ENCODE peak calls at places on chromosomes 13 and 19, in five cellular contexts. One of them, this sample, is unnamed.

GRCh38 chr13:25377244-25377962 is 5.6 kb downstream of the ATP8A2 start:
- DNase-seq in body of pancreas: no peak
- DNase-seq in IMR-90: no peak
- DNase-seq in psoas muscle: no peak
- DNase-seq in endothelial cell: no peak
- DNase-seq in this sample: no peak

GRCh38 chr13:42272115-42272756 is at the start of gene AKAP11:
- DNase-seq in body of pancreas: peak; percentile 43
- DNase-seq in IMR-90: peak; percentile 28
- DNase-seq in psoas muscle: peak; percentile 72
- DNase-seq in endothelial cell: peak; percentile 61
- DNase-seq in this sample: peak; percentile 2

GRCh38 chr13:34913040-34913439 is 29.0 kb upstream of the NBEA start:
- DNase-seq in body of pancreas: no peak
- DNase-seq in IMR-90: no peak
- DNase-seq in psoas muscle: no peak
- DNase-seq in endothelial cell: peak; percentile 52
- DNase-seq in this sample: no peak

GRCh38 chr19:1000095-1000494 is at the start of gene GRIN3B:
- DNase-seq in body of pancreas: peak; percentile 66
- DNase-seq in IMR-90: peak; percentile 40
- DNase-seq in psoas muscle: peak; percentile 76
- DNase-seq in endothelial cell: peak; percentile 78
- DNase-seq in this sample: no peak

GRCh38 chr13:113643593-113643992 is 14.4 kb downstream of the ATP4B start:
- DNase-seq in body of pancreas: no peak
- DNase-seq in IMR-90: no peak
- DNase-seq in psoas muscle: no peak
- DNase-seq in endothelial cell: no peak
- DNase-seq in this sample: no peak

GRCh38 chr13:74662895-74663294 is 528.7 kb upstream of the KLF12 start:
- DNase-seq in body of pancreas: peak; percentile 17
- DNase-seq in IMR-90: no peak
- DNase-seq in psoas muscle: no peak
- DNase-seq in endothelial cell: no peak
- DNase-seq in this sample: no peak

GRCh38 chr13:100506600-100507422 is 81.8 kb downstream of the GGACT start:
- DNase-seq in body of pancreas: no peak
- DNase-seq in IMR-90: no peak
- DNase-seq in psoas muscle: no peak
- DNase-seq in endothelial cell: no peak
- DNase-seq in this sample: no peak

GRCh38 chr19:11111771-11112144 is 22.5 kb downstream of the LDLR start:
- DNase-seq in body of pancreas: no peak
- DNase-seq in IMR-90: no peak
- DNase-seq in psoas muscle: no peak
- DNase-seq in endothelial cell: no peak
- DNase-seq in this sample: no peak

GRCh38 chr19:40713939-40714338 is 2.7 kb downstream of the COQ8B start:
- DNase-seq in body of pancreas: no peak
- DNase-seq in IMR-90: no peak
- DNase-seq in psoas muscle: no peak
- DNase-seq in endothelial cell: no peak
- DNase-seq in this sample: no peak

GRCh38 chr13:48181482-48182145 is 51.4 kb upstream of the ITM2B start:
- DNase-seq in body of pancreas: no peak
- DNase-seq in IMR-90: no peak
- DNase-seq in psoas muscle: no peak
- DNase-seq in endothelial cell: no peak
- DNase-seq in this sample: no peak

GRCh38 chr19:41696402-41697197 is 8.5 kb upstream of the CEACAM7 start:
- DNase-seq in body of pancreas: no peak
- DNase-seq in IMR-90: no peak
- DNase-seq in psoas muscle: no peak
- DNase-seq in endothelial cell: peak; percentile 66
- DNase-seq in this sample: no peak

GRCh38 chr19:51123381-51124186 is 1.1 kb upstream of the SIGLEC9 start:
- DNase-seq in body of pancreas: no peak
- DNase-seq in IMR-90: no peak
- DNase-seq in psoas muscle: no peak
- DNase-seq in endothelial cell: no peak
- DNase-seq in this sample: peak; percentile 36

GRCh38 chr13:33524086-33524485 is 238.5 kb upstream of the STARD13 start:
- DNase-seq in body of pancreas: peak; percentile 18
- DNase-seq in IMR-90: peak; percentile 92
- DNase-seq in psoas muscle: no peak
- DNase-seq in endothelial cell: no peak
- DNase-seq in this sample: no peak

GRCh38 chr13:47672982-47673670 is 327.9 kb downstream of the SUCLA2 start:
- DNase-seq in body of pancreas: no peak
- DNase-seq in IMR-90: peak; percentile 93
- DNase-seq in psoas muscle: no peak
- DNase-seq in endothelial cell: no peak
- DNase-seq in this sample: peak; percentile 2

GRCh38 chr13:110023729-110024645 is 237.6 kb upstream of the IRS2 start:
- DNase-seq in body of pancreas: peak; percentile 39
- DNase-seq in IMR-90: peak; percentile 68
- DNase-seq in psoas muscle: peak; percentile 61
- DNase-seq in endothelial cell: peak; percentile 26
- DNase-seq in this sample: peak; percentile 39

GRCh38 chr13:45925151-45925550 is 73.6 kb upstream of the SIAH3 start:
- DNase-seq in body of pancreas: no peak
- DNase-seq in IMR-90: no peak
- DNase-seq in psoas muscle: no peak
- DNase-seq in endothelial cell: no peak
- DNase-seq in this sample: no peak

GRCh38 chr19:9431475-9431874 is 3.9 kb downstream of the ZNF266 start:
- DNase-seq in body of pancreas: no peak
- DNase-seq in IMR-90: peak; percentile 29
- DNase-seq in psoas muscle: no peak
- DNase-seq in endothelial cell: peak; percentile 18
- DNase-seq in this sample: no peak

GRCh38 chr13:84445776-84446175 is 563.5 kb upstream of the SLITRK1 start:
- DNase-seq in body of pancreas: no peak
- DNase-seq in IMR-90: peak; percentile 71
- DNase-seq in psoas muscle: no peak
- DNase-seq in endothelial cell: no peak
- DNase-seq in this sample: no peak

GRCh38 chr19:2589441-2589840 is 113.1 kb downstream of the GNG7 start:
- DNase-seq in body of pancreas: no peak
- DNase-seq in IMR-90: no peak
- DNase-seq in psoas muscle: no peak
- DNase-seq in endothelial cell: no peak
- DNase-seq in this sample: no peak

GRCh38 chr19:34274827-34275625 is 20.7 kb downstream of the GARRE1 start:
- DNase-seq in body of pancreas: no peak
- DNase-seq in IMR-90: peak; percentile 96
- DNase-seq in psoas muscle: no peak
- DNase-seq in endothelial cell: no peak
- DNase-seq in this sample: no peak

DNA sequence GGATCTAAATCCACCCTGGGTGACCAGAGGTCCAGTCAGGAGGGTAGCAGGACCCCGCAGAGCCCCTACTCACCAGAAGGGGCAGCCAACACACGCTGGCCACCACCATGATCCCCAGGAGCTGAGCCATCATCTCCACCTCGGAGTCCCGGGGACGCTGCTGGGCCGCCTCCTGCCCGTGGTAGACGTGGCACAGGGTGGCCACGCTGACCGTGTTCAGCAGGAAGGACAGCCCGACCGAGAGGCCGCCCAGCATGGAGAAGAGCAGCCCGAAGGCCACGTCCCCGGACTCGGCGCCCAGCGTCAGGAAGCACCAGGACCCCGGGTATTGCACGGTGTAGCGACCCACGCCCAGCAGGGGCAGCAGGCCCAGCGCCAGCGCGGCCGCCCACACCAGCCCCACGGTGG is 6.9 kb downstream of the TBXA2R start:
- DNase-seq in body of pancreas: no peak
- DNase-seq in IMR-90: no peak
- DNase-seq in psoas muscle: no peak
- DNase-seq in endothelial cell: peak; percentile 40
- DNase-seq in this sample: no peak
- TF ChIP-seq CTCF in body of pancreas: no peak
- TF ChIP-seq CTCF in IMR-90: peak; percentile 10
- TF ChIP-seq CTCF in psoas muscle: no peak
- TF ChIP-seq CTCF in endothelial cell: peak; percentile 23
- TF ChIP-seq CTCF in this sample: no peak

DNA sequence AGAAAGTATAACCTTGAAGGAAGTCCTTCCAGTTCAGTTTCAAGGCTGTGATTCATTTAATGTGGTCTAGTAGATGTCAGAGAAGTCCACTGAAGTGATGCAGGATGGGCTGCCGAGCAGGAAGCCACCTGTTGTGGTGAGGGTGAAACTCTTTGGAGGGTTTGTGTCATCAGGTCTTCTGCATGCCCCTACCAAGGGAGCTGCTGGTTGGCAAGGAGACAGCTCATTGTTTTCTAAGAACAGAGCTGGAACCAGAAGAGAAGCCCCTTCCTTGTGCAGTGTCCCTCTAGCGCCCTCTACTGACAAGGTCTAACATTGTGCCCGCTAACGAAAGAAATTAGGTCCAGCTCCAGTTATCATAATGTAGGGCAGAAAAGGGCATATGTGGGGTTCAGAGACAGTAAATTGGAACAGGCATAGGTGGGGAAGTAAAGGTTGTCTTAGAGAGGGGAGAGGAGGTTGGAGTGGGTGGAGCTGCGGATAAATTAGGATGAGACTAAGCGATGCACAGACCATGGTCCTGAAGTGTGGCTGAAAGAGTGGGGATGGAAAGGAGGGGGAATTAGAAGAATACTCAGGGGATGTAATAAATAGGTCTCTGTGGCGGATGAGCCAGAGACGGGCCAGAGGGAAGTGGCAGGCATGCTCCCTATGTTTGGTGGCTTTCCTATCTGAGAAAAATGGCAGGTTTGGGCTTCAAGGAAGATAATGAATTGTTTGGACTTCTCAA is 123.2 kb downstream of the OLFM4 start:
- DNase-seq in body of pancreas: peak; percentile 74
- DNase-seq in IMR-90: peak; percentile 34
- DNase-seq in psoas muscle: no peak
- DNase-seq in endothelial cell: peak; percentile 71
- DNase-seq in this sample: no peak
- TF ChIP-seq CTCF in body of pancreas: peak; percentile 76
- TF ChIP-seq CTCF in IMR-90: peak; percentile 62
- TF ChIP-seq CTCF in psoas muscle: peak; percentile 36
- TF ChIP-seq CTCF in endothelial cell: peak; percentile 88
- TF ChIP-seq CTCF in this sample: peak; percentile 40

GRCh38 chr19:48739835-48740704 is at the start of gene RASIP1:
- DNase-seq in body of pancreas: peak; percentile 73
- DNase-seq in IMR-90: no peak
- DNase-seq in psoas muscle: peak; percentile 75
- DNase-seq in endothelial cell: peak; percentile 80
- DNase-seq in this sample: no peak

GRCh38 chr19:48737360-48737998 is 2.9 kb downstream of the RASIP1 start:
- DNase-seq in body of pancreas: peak; percentile 96
- DNase-seq in IMR-90: no peak
- DNase-seq in psoas muscle: no peak
- DNase-seq in endothelial cell: no peak
- DNase-seq in this sample: no peak

GRCh38 chr19:48739400-48739825 is 997 bp downstream of the RASIP1 start:
- DNase-seq in body of pancreas: no peak
- DNase-seq in IMR-90: no peak
- DNase-seq in psoas muscle: no peak
- DNase-seq in endothelial cell: no peak
- DNase-seq in this sample: no peak

GRCh38 chr19:48740705-48741030 is 258 bp upstream of the RASIP1 start:
- DNase-seq in body of pancreas: no peak
- DNase-seq in IMR-90: no peak
- DNase-seq in psoas muscle: no peak
- DNase-seq in endothelial cell: no peak
- DNase-seq in this sample: no peak

DNA sequence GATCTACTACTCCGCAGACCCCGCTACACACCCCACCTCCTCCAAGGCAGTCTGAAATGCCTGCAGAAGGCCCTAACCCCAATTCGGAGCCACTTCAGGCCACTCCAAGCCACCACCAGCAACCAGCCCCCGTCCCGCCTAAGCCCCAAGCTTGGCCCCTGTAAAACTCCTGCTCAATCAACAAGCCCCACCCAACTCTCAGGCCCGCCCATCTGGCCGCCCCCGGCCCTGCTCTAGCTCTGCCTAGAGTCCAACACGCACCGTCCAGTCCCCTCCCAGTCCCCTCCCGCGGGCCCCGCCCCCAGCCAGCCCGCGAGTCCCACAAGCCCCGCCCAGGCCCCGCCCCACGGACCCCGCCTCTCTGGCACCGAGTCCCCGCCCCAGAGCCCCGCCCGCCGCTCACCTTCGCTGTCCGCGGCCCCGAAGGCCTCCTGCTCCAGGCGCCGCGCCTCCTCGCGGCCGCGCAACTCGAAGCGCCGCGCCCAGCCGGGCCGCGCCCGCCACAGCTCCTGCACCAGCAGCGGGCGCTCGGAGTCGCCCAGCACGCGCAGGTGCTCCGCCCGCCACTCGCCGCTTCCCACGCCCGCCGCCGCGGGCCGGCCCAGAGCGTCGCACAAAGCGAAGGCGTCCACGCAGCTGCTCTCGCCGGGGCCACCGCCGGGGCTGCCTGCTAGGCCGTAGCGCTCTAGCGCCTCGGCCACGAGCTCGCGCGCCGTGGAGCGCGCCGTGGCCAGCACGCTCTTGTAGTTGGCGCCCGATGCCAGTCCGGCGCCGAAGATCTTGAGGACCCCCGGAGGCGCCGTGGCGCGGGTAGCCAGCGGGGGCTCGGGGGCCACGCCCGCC is 1.6 kb downstream of the RASIP1 start:
- DNase-seq in body of pancreas: peak; percentile 96
- DNase-seq in IMR-90: peak; percentile 65
- DNase-seq in psoas muscle: peak; percentile 96
- DNase-seq in endothelial cell: peak; percentile 99
- DNase-seq in this sample: peak; percentile 88
- TF ChIP-seq CTCF in body of pancreas: peak; percentile 65
- TF ChIP-seq CTCF in IMR-90: peak; percentile 44
- TF ChIP-seq CTCF in psoas muscle: peak; percentile 47
- TF ChIP-seq CTCF in endothelial cell: peak; percentile 39
- TF ChIP-seq CTCF in this sample: no peak

GRCh38 chr19:43506629-43507028 is 2.1 kb upstream of the PHLDB3 start:
- DNase-seq in body of pancreas: no peak
- DNase-seq in IMR-90: no peak
- DNase-seq in psoas muscle: no peak
- DNase-seq in endothelial cell: no peak
- DNase-seq in this sample: no peak
- TF ChIP-seq CTCF in body of pancreas: no peak
- TF ChIP-seq CTCF in IMR-90: no peak
- TF ChIP-seq CTCF in psoas muscle: no peak
- TF ChIP-seq CTCF in endothelial cell: no peak
- TF ChIP-seq CTCF in this sample: no peak

GRCh38 chr19:48121066-48121465 is 10.4 kb upstream of the PLA2G4C start:
- DNase-seq in body of pancreas: no peak
- DNase-seq in IMR-90: no peak
- DNase-seq in psoas muscle: no peak
- DNase-seq in endothelial cell: no peak
- DNase-seq in this sample: no peak

GRCh38 chr19:48122421-48122820 is 11.8 kb upstream of the PLA2G4C start:
- DNase-seq in body of pancreas: no peak
- DNase-seq in IMR-90: no peak
- DNase-seq in psoas muscle: no peak
- DNase-seq in endothelial cell: no peak
- DNase-seq in this sample: no peak

GRCh38 chr19:48127561-48127960 is 16.9 kb upstream of the PLA2G4C start:
- DNase-seq in body of pancreas: no peak
- DNase-seq in IMR-90: no peak
- DNase-seq in psoas muscle: no peak
- DNase-seq in endothelial cell: no peak
- DNase-seq in this sample: no peak

GRCh38 chr19:48121909-48122371 is 11.3 kb upstream of the PLA2G4C start:
- DNase-seq in body of pancreas: no peak
- DNase-seq in IMR-90: no peak
- DNase-seq in psoas muscle: no peak
- DNase-seq in endothelial cell: peak; percentile 15
- DNase-seq in this sample: no peak

GRCh38 chr19:48123907-48124675 is 13.5 kb upstream of the PLA2G4C start:
- DNase-seq in body of pancreas: no peak
- DNase-seq in IMR-90: peak; percentile 73
- DNase-seq in psoas muscle: no peak
- DNase-seq in endothelial cell: no peak
- DNase-seq in this sample: no peak
- TF ChIP-seq CTCF in body of pancreas: no peak
- TF ChIP-seq CTCF in IMR-90: peak; percentile 17
- TF ChIP-seq CTCF in psoas muscle: no peak
- TF ChIP-seq CTCF in endothelial cell: no peak
- TF ChIP-seq CTCF in this sample: no peak

This sample was measured in gastrocnemius medialis.